ENCODE peak calls at places on chromosomes 4 and X, in eight cellular contexts. B is neural crest cell, I is breast epithelium, F is astrocyte, T is PC-9, E is colonic mucosa, V is mesothelial cell of epicardium, D is psoas muscle. K is an unnamed sample.

GRCh38 chr4:47068986-47069385 is 37.6 kb downstream of the GABRB1 start:
- DNase-seq in B (no peak), I (no peak), F (peak), T (no peak), E (no peak), V (no peak), D (no peak), K (no peak)

GRCh38 chr4:39047691-39048090 is 14.3 kb upstream of the KLHL5 start:
- DNase-seq in B (no peak), I (no peak), F (no peak), T (no peak), E (no peak), V (no peak), D (no peak), K (no peak)

GRCh38 chrX:11341274-11342256 is 48.4 kb downstream of the AMELX start:
- DNase-seq in B (no peak), I (no peak), F (peak), T (no peak), E (peak), V (no peak), D (peak), K (no peak)

GRCh38 chr4:184461711-184462110 is 12.6 kb downstream of the IRF2 start:
- DNase-seq in B (no peak), I (no peak), F (no peak), T (no peak), E (no peak), V (no peak), D (no peak), K (no peak)

GRCh38 chr4:2337131-2337723 is 75.3 kb upstream of the MXD4 start:
- DNase-seq in B (no peak), I (peak), F (no peak), T (no peak), E (no peak), V (peak), D (no peak), K (no peak)

GRCh38 chr4:8005033-8005808 is 65.6 kb upstream of the AFAP1 start:
- DNase-seq in B (no peak), I (no peak), F (no peak), T (no peak), E (no peak), V (no peak), D (no peak), K (no peak)

GRCh38 chr4:57442834-57443291 is 332.7 kb upstream of the IGFBP7 start:
- DNase-seq in B (peak), I (no peak), F (peak), T (peak), E (peak), V (peak), D (no peak), K (peak)

GRCh38 chr4:7854697-7855370 is 84.8 kb downstream of the AFAP1 start:
- DNase-seq in B (no peak), I (no peak), F (peak), T (peak), E (no peak), V (no peak), D (no peak), K (no peak)

GRCh38 chr4:26420903-26421302 is 69.4 kb downstream of the CCKAR start:
- DNase-seq in B (no peak), I (no peak), F (peak), T (no peak), E (no peak), V (no peak), D (no peak), K (no peak)

GRCh38 chr4:159748834-159749444 is 646.1 kb downstream of the RAPGEF2 start:
- DNase-seq in B (no peak), I (no peak), F (no peak), T (no peak), E (no peak), V (no peak), D (no peak), K (no peak)

GRCh38 chr4:11194431-11194830 is 234.3 kb downstream of the HS3ST1 start:
- DNase-seq in B (no peak), I (no peak), F (peak), T (no peak), E (no peak), V (no peak), D (no peak), K (no peak)

GRCh38 chr4:173752610-173753009 is 222.6 kb upstream of the HAND2 start:
- DNase-seq in B (peak), I (no peak), F (no peak), T (peak), E (peak), V (no peak), D (no peak), K (peak)

GRCh38 chrX:74242484-74243138 is 61.4 kb upstream of the ZCCHC13 start:
- DNase-seq in B (no peak), I (peak), F (no peak), T (no peak), E (no peak), V (no peak), D (no peak), K (no peak)

GRCh38 chr4:105923507-105924238 is 28.4 kb downstream of the NPNT start:
- DNase-seq in B (no peak), I (no peak), F (peak), T (no peak), E (no peak), V (no peak), D (no peak), K (peak)

GRCh38 chrX:39304746-39305145 is 503.5 kb downstream of the MID1IP1 start:
- DNase-seq in B (no peak), I (no peak), F (no peak), T (no peak), E (no peak), V (no peak), D (no peak), K (no peak)

GRCh38 chr4:140930556-140930955 is 174.4 kb upstream of the TBC1D9 start:
- DNase-seq in B (no peak), I (no peak), F (no peak), T (no peak), E (no peak), V (no peak), D (no peak), K (no peak)

GRCh38 chr4:186201535-186202230 is 10.3 kb downstream of the CYP4V2 start:
- DNase-seq in B (no peak), I (no peak), F (no peak), T (no peak), E (peak), V (no peak), D (no peak), K (peak)
- TF ChIP-seq CTCF in B (peak), I (peak), F (peak), T (no peak), E (peak), V (peak), D (peak), K (peak)

GRCh38 chr4:70737409-70737808 is 15.6 kb downstream of the RUFY3 start:
- DNase-seq in B (no peak), I (no peak), F (no peak), T (no peak), E (no peak), V (no peak), D (no peak), K (no peak)
- TF ChIP-seq CTCF in B (no peak), I (no peak), F (no peak), T (no peak), E (no peak), V (no peak), D (no peak), K (no peak)

GRCh38 chr4:124325676-124326075 is 386.9 kb downstream of the ANKRD50 start:
- DNase-seq in B (no peak), I (no peak), F (no peak), T (no peak), E (no peak), V (no peak), D (no peak), K (no peak)

GRCh38 chr4:124318292-124318691 is 394.2 kb downstream of the ANKRD50 start:
- DNase-seq in B (no peak), I (no peak), F (no peak), T (no peak), E (no peak), V (no peak), D (no peak), K (no peak)

GRCh38 chr4:124322234-124322831 is 390.2 kb downstream of the ANKRD50 start:
- DNase-seq in B (no peak), I (no peak), F (peak), T (no peak), E (no peak), V (no peak), D (no peak), K (no peak)

DNA sequence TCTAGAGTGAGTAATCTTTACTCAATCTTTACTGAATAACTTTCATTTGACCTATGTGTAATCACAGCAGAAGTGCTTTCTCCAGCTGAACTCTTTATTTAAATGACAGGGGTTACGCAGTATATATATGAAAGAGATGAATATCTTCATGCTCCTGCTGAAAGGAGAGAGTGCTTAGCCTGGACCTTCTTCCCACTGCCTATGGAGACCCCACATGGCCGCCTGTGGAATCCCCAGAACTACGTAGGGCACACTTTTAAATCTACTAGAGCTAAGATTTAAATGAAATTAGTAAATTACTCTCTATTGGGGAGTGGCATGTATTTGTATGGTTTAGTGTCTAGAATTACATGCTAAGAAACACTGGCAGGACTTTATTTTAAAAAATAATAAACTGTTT is 391.2 kb downstream of the ANKRD50 start:
- DNase-seq in B (no peak), I (no peak), F (peak), T (no peak), E (no peak), V (no peak), D (no peak), K (no peak)
- TF ChIP-seq CTCF in B (no peak), I (no peak), F (no peak), T (no peak), E (no peak), V (no peak), D (no peak), K (no peak)

DNA sequence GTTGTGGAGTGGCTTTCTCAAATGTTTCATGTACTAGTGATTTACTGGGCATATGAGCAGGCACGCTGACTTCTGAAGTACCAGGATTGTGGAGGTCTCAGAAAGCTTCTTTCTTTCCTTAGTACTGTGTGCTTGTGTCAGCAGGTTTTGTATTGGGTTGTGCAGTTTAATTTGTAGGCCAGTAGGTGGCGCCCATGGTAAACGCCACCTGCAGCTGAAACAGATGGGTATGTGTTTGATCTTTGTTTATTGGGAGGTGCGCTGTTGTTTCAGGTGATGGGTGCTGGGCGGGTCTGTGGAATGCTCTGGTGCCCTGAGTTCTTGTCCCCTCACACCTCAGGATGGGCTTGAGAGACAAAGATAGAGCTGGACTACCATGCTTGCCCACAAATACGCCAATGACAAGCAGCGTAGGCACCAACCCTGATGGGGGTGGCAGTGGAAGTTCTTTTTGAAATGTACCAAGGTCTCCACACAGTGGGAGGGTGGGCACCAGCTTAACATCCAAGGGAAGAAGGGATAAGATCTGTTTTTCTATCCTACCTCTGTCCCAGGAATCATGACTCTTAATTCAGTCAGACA is 141.5 kb downstream of the RPS6KA6 start:
- DNase-seq in B (peak), I (no peak), F (no peak), T (no peak), E (no peak), V (no peak), D (no peak), K (peak)
- TF ChIP-seq CTCF in B (peak), I (peak), F (peak), T (peak), E (peak), V (peak), D (peak), K (peak)

GRCh38 chr4:41057456-41057855 is 156.9 kb downstream of the APBB2 start:
- DNase-seq in B (no peak), I (no peak), F (peak), T (peak), E (no peak), V (no peak), D (no peak), K (no peak)

GRCh38 chr4:41050116-41050515 is 164.2 kb downstream of the APBB2 start:
- DNase-seq in B (no peak), I (no peak), F (peak), T (no peak), E (no peak), V (no peak), D (no peak), K (no peak)

GRCh38 chr4:41050840-41051775 is 163.2 kb downstream of the APBB2 start:
- DNase-seq in B (no peak), I (no peak), F (no peak), T (no peak), E (no peak), V (no peak), D (no peak), K (no peak)

DNA sequence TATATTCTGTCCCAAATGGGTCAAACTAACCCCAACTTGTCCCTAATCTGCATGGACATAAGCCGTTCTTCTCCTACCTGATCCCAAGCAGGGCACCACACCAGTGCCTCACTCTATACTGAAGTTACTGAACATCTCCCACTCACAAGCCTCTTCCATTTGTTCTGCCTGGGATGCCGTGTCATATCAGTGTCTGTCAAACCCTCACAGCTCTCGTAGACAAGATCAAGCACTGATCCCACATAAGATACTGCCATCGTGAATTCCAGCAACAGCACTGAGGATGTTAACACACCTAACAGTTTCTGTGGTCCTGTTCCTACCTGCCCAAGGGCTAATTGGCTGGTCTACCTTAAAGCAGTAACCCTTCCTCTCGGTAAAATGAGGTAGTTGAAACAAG is 162.1 kb downstream of the APBB2 start:
- DNase-seq in B (no peak), I (no peak), F (no peak), T (no peak), E (no peak), V (no peak), D (no peak), K (no peak)
- TF ChIP-seq CTCF in B (no peak), I (no peak), F (no peak), T (no peak), E (no peak), V (no peak), D (no peak), K (no peak)

GRCh38 chrX:139759637-139760036 is 51.7 kb upstream of the MCF2 start:
- DNase-seq in B (no peak), I (no peak), F (no peak), T (peak), E (no peak), V (no peak), D (no peak), K (no peak)
- TF ChIP-seq CTCF in B (peak), I (peak), F (peak), T (peak), E (no peak), V (peak), D (peak), K (peak)

GRCh38 chrX:150146271-150146888 is 208.1 kb upstream of the EOLA2 start:
- DNase-seq in B (no peak), I (no peak), F (no peak), T (no peak), E (no peak), V (no peak), D (no peak), K (no peak)
- TF ChIP-seq CTCF in B (no peak), I (no peak), F (no peak), T (peak), E (no peak), V (no peak), D (no peak), K (no peak)

GRCh38 chr4:99811850-99812249 is 4.8 kb upstream of the DAPP1 start:
- DNase-seq in B (no peak), I (no peak), F (no peak), T (no peak), E (peak), V (no peak), D (no peak), K (no peak)
- TF ChIP-seq CTCF in B (peak), I (no peak), F (peak), T (peak), E (peak), V (peak), D (peak), K (peak)

DNA sequence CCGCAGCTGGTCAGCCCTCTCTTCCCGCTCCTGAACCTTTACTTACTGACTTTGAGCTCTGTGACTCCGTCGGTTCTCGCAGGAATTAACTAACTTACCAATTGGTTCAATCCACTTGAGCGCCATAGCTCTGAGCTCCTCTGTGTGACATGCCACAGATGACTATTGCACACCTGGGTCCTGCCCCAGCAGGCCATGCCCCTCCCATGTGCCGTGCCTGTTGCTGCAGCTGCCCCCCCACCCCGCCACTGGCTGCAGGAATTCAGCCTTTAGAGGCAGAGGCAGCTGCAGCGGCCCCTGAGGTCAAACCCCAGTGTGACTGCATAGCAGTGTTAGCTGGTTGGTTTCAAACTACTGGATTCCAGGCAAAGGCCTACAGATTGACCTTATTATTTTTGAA is 70.6 kb downstream of the MTMR1 start:
- DNase-seq in B (no peak), I (no peak), F (no peak), T (no peak), E (no peak), V (no peak), D (no peak), K (no peak)
- TF ChIP-seq CTCF in B (no peak), I (no peak), F (no peak), T (no peak), E (no peak), V (no peak), D (no peak), K (no peak)

GRCh38 chr4:150209140-150209829 is 131.0 kb downstream of the DCLK2 start:
- DNase-seq in B (peak), I (no peak), F (peak), T (peak), E (peak), V (peak), D (peak), K (peak)
- TF ChIP-seq CTCF in B (peak), I (peak), F (peak), T (peak), E (peak), V (peak), D (peak), K (peak)